ENCODE peak calls at places on chromosome 15, in five cellular contexts. One of them, this sample, is unnamed.
A peak's percentile ranks its signal among the peaks of the same experiment; 100 is the strongest.

GRCh38 chr15:59266015-59266414 is 59.4 kb downstream of the LDHAL6B start:
- DNase-seq in activated B cell treated with CpG ODN at 0.5 μM for 24 hours: no peak
- DNase-seq in fibroblast of mammary gland: no peak
- DNase-seq in GM10248: no peak
- DNase-seq in lower lobe of right lung: no peak
- DNase-seq in this sample: no peak

GRCh38 chr15:31255176-31255510 is 71.5 kb upstream of the KLF13 start:
- DNase-seq in GM10248: no peak
- DNase-seq in fibroblast of mammary gland: no peak
- DNase-seq in lower lobe of right lung: no peak
- DNase-seq in activated B cell treated with CpG ODN at 0.5 μM for 24 hours: no peak
- DNase-seq in this sample: no peak

GRCh38 chr15:65368646-65369045 is 9.2 kb downstream of the IGDCC3 start:
- DNase-seq in GM10248: no peak
- DNase-seq in activated B cell treated with CpG ODN at 0.5 μM for 24 hours: no peak
- DNase-seq in fibroblast of mammary gland: no peak
- DNase-seq in lower lobe of right lung: no peak
- DNase-seq in this sample: no peak

GRCh38 chr15:60733196-60733595 is 254.3 kb upstream of the ICE2 start:
- DNase-seq in GM10248: no peak
- DNase-seq in fibroblast of mammary gland: no peak
- DNase-seq in activated B cell treated with CpG ODN at 0.5 μM for 24 hours: no peak
- DNase-seq in lower lobe of right lung: no peak
- DNase-seq in this sample: no peak

GRCh38 chr15:25990245-25990644 is 127.1 kb upstream of the ATP10A start:
- DNase-seq in activated B cell treated with CpG ODN at 0.5 μM for 24 hours: no peak
- DNase-seq in GM10248: no peak
- DNase-seq in fibroblast of mammary gland: no peak
- DNase-seq in lower lobe of right lung: no peak
- DNase-seq in this sample: no peak

GRCh38 chr15:96338772-96339661 is 8.5 kb downstream of the NR2F2 start:
- DNase-seq in GM10248: no peak
- DNase-seq in activated B cell treated with CpG ODN at 0.5 μM for 24 hours: no peak
- DNase-seq in fibroblast of mammary gland: peak; percentile 46
- DNase-seq in lower lobe of right lung: no peak
- DNase-seq in this sample: no peak

GRCh38 chr15:73748731-73749130 is 4.4 kb downstream of the INSYN1 start:
- DNase-seq in activated B cell treated with CpG ODN at 0.5 μM for 24 hours: no peak
- DNase-seq in fibroblast of mammary gland: no peak
- DNase-seq in lower lobe of right lung: no peak
- DNase-seq in GM10248: no peak
- DNase-seq in this sample: no peak

GRCh38 chr15:75723847-75724660 is 11.4 kb upstream of the CSPG4 start:
- DNase-seq in fibroblast of mammary gland: peak; percentile 91
- DNase-seq in activated B cell treated with CpG ODN at 0.5 μM for 24 hours: no peak
- DNase-seq in GM10248: peak; percentile 89
- DNase-seq in lower lobe of right lung: peak; percentile 91
- DNase-seq in this sample: no peak

GRCh38 chr15:98647026-98647773 is 1.1 kb upstream of the IGF1R start:
- DNase-seq in fibroblast of mammary gland: peak; percentile 60
- DNase-seq in GM10248: peak; percentile 81
- DNase-seq in lower lobe of right lung: peak; percentile 81
- DNase-seq in activated B cell treated with CpG ODN at 0.5 μM for 24 hours: peak; percentile 69
- DNase-seq in this sample: peak; percentile 73

GRCh38 chr15:62617741-62618140 is 424.8 kb upstream of the TPM1 start:
- DNase-seq in fibroblast of mammary gland: peak; percentile 24
- DNase-seq in activated B cell treated with CpG ODN at 0.5 μM for 24 hours: no peak
- DNase-seq in GM10248: no peak
- DNase-seq in lower lobe of right lung: no peak
- DNase-seq in this sample: no peak

GRCh38 chr15:55434989-55435825 is 26.9 kb downstream of the PIERCE2 start:
- DNase-seq in fibroblast of mammary gland: peak; percentile 63
- DNase-seq in activated B cell treated with CpG ODN at 0.5 μM for 24 hours: no peak
- DNase-seq in lower lobe of right lung: no peak
- DNase-seq in GM10248: peak; percentile 56
- DNase-seq in this sample: no peak

GRCh38 chr15:90497912-90498311 is 31.8 kb upstream of the CRTC3 start:
- DNase-seq in lower lobe of right lung: no peak
- DNase-seq in activated B cell treated with CpG ODN at 0.5 μM for 24 hours: no peak
- DNase-seq in fibroblast of mammary gland: no peak
- DNase-seq in GM10248: no peak
- DNase-seq in this sample: no peak

GRCh38 chr15:25543156-25543555 is 104.3 kb upstream of the UBE3A start:
- DNase-seq in GM10248: no peak
- DNase-seq in lower lobe of right lung: no peak
- DNase-seq in activated B cell treated with CpG ODN at 0.5 μM for 24 hours: no peak
- DNase-seq in fibroblast of mammary gland: peak; percentile 69
- DNase-seq in this sample: no peak

GRCh38 chr15:91861223-91861622 is 7.7 kb downstream of the SLCO3A1 start:
- DNase-seq in GM10248: no peak
- DNase-seq in fibroblast of mammary gland: no peak
- DNase-seq in activated B cell treated with CpG ODN at 0.5 μM for 24 hours: no peak
- DNase-seq in lower lobe of right lung: no peak
- DNase-seq in this sample: no peak

GRCh38 chr15:35289029-35289617 is 204.0 kb upstream of the NANOGP8 start:
- DNase-seq in activated B cell treated with CpG ODN at 0.5 μM for 24 hours: no peak
- DNase-seq in lower lobe of right lung: no peak
- DNase-seq in GM10248: peak; percentile 21
- DNase-seq in fibroblast of mammary gland: peak; percentile 80
- DNase-seq in this sample: no peak

GRCh38 chr15:57403946-57404345 is 27.6 kb downstream of the CGNL1 start:
- DNase-seq in activated B cell treated with CpG ODN at 0.5 μM for 24 hours: no peak
- DNase-seq in fibroblast of mammary gland: no peak
- DNase-seq in GM10248: no peak
- DNase-seq in lower lobe of right lung: no peak
- DNase-seq in this sample: no peak

GRCh38 chr15:93985925-93986324 is 245.4 kb upstream of the MCTP2 start:
- DNase-seq in activated B cell treated with CpG ODN at 0.5 μM for 24 hours: no peak
- DNase-seq in fibroblast of mammary gland: peak; percentile 48
- DNase-seq in GM10248: no peak
- DNase-seq in lower lobe of right lung: no peak
- DNase-seq in this sample: peak; percentile 83

GRCh38 chr15:71567173-71567572 is 243.2 kb upstream of the NR2E3 start:
- DNase-seq in activated B cell treated with CpG ODN at 0.5 μM for 24 hours: no peak
- DNase-seq in fibroblast of mammary gland: no peak
- DNase-seq in GM10248: no peak
- DNase-seq in lower lobe of right lung: no peak
- DNase-seq in this sample: no peak

GRCh38 chr15:71565006-71565405 is 245.3 kb upstream of the NR2E3 start:
- DNase-seq in fibroblast of mammary gland: no peak
- DNase-seq in activated B cell treated with CpG ODN at 0.5 μM for 24 hours: no peak
- DNase-seq in lower lobe of right lung: no peak
- DNase-seq in GM10248: no peak
- DNase-seq in this sample: no peak

GRCh38 chr15:71568226-71568625 is 242.1 kb upstream of the NR2E3 start:
- DNase-seq in activated B cell treated with CpG ODN at 0.5 μM for 24 hours: no peak
- DNase-seq in lower lobe of right lung: no peak
- DNase-seq in fibroblast of mammary gland: no peak
- DNase-seq in GM10248: no peak
- DNase-seq in this sample: no peak

GRCh38 chr15:71565636-71566160 is 244.7 kb upstream of the NR2E3 start:
- DNase-seq in lower lobe of right lung: no peak
- DNase-seq in fibroblast of mammary gland: no peak
- DNase-seq in activated B cell treated with CpG ODN at 0.5 μM for 24 hours: no peak
- DNase-seq in GM10248: no peak
- DNase-seq in this sample: no peak

DNA sequence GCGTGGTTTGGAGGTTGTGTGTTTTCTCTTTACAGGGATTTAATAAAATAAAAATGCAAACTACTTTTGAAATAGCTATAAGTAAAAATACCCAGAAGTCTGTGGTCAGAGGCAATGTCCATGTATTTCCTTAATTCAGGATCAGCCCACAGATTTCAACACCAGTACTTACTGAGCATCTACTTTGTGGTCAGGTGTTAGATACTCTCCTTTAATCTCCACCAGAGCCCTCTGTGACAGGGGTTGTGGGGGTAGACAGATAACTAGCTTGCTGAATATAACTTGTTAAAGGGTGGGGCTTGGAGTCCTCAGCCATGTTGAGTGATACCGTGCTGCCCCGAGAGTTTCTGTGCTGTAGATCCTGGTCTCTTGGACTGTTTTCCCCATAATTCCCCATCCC is 244.1 kb upstream of the NR2E3 start:
- DNase-seq in GM10248: no peak
- DNase-seq in activated B cell treated with CpG ODN at 0.5 μM for 24 hours: no peak
- DNase-seq in fibroblast of mammary gland: no peak
- DNase-seq in lower lobe of right lung: no peak
- DNase-seq in this sample: no peak
- TF ChIP-seq CTCF in GM10248: no peak
- TF ChIP-seq CTCF in activated B cell treated with CpG ODN at 0.5 μM for 24 hours: no peak
- TF ChIP-seq CTCF in fibroblast of mammary gland: no peak
- TF ChIP-seq CTCF in lower lobe of right lung: no peak
- TF ChIP-seq CTCF in this sample: no peak

GRCh38 chr15:40133544-40133943 is 24.9 kb upstream of the BMF start:
- DNase-seq in fibroblast of mammary gland: no peak
- DNase-seq in GM10248: no peak
- DNase-seq in activated B cell treated with CpG ODN at 0.5 μM for 24 hours: no peak
- DNase-seq in lower lobe of right lung: no peak
- DNase-seq in this sample: no peak

GRCh38 chr15:40137907-40138570 is 22.8 kb upstream of the BUB1B start:
- DNase-seq in lower lobe of right lung: no peak
- DNase-seq in activated B cell treated with CpG ODN at 0.5 μM for 24 hours: no peak
- DNase-seq in fibroblast of mammary gland: no peak
- DNase-seq in GM10248: no peak
- DNase-seq in this sample: no peak

GRCh38 chr15:40136470-40136869 is 24.4 kb upstream of the BUB1B start:
- DNase-seq in fibroblast of mammary gland: no peak
- DNase-seq in activated B cell treated with CpG ODN at 0.5 μM for 24 hours: no peak
- DNase-seq in GM10248: no peak
- DNase-seq in lower lobe of right lung: no peak
- DNase-seq in this sample: no peak

GRCh38 chr15:40142428-40142827 is 18.4 kb upstream of the BUB1B start:
- DNase-seq in fibroblast of mammary gland: no peak
- DNase-seq in lower lobe of right lung: no peak
- DNase-seq in activated B cell treated with CpG ODN at 0.5 μM for 24 hours: no peak
- DNase-seq in GM10248: no peak
- DNase-seq in this sample: no peak

GRCh38 chr15:40137011-40137906 is 23.6 kb upstream of the BUB1B start:
- DNase-seq in GM10248: no peak
- DNase-seq in lower lobe of right lung: no peak
- DNase-seq in fibroblast of mammary gland: no peak
- DNase-seq in activated B cell treated with CpG ODN at 0.5 μM for 24 hours: no peak
- DNase-seq in this sample: no peak
- TF ChIP-seq CTCF in GM10248: no peak
- TF ChIP-seq CTCF in lower lobe of right lung: no peak
- TF ChIP-seq CTCF in fibroblast of mammary gland: no peak
- TF ChIP-seq CTCF in activated B cell treated with CpG ODN at 0.5 μM for 24 hours: no peak
- TF ChIP-seq CTCF in this sample: no peak

GRCh38 chr15:87031545-87032230 is 952.0 kb downstream of the AGBL1 start:
- DNase-seq in GM10248: no peak
- DNase-seq in activated B cell treated with CpG ODN at 0.5 μM for 24 hours: no peak
- DNase-seq in fibroblast of mammary gland: no peak
- DNase-seq in lower lobe of right lung: no peak
- DNase-seq in this sample: no peak

GRCh38 chr15:87034886-87035285 is 955.2 kb downstream of the AGBL1 start:
- DNase-seq in GM10248: no peak
- DNase-seq in lower lobe of right lung: no peak
- DNase-seq in activated B cell treated with CpG ODN at 0.5 μM for 24 hours: no peak
- DNase-seq in fibroblast of mammary gland: no peak
- DNase-seq in this sample: no peak

GRCh38 chr15:87032291-87032690 is 952.6 kb downstream of the AGBL1 start:
- DNase-seq in fibroblast of mammary gland: no peak
- DNase-seq in lower lobe of right lung: no peak
- DNase-seq in GM10248: no peak
- DNase-seq in activated B cell treated with CpG ODN at 0.5 μM for 24 hours: no peak
- DNase-seq in this sample: no peak

GRCh38 chr15:87038404-87038803 is 958.7 kb downstream of the AGBL1 start:
- DNase-seq in fibroblast of mammary gland: no peak
- DNase-seq in GM10248: no peak
- DNase-seq in lower lobe of right lung: no peak
- DNase-seq in activated B cell treated with CpG ODN at 0.5 μM for 24 hours: no peak
- DNase-seq in this sample: no peak

DNA sequence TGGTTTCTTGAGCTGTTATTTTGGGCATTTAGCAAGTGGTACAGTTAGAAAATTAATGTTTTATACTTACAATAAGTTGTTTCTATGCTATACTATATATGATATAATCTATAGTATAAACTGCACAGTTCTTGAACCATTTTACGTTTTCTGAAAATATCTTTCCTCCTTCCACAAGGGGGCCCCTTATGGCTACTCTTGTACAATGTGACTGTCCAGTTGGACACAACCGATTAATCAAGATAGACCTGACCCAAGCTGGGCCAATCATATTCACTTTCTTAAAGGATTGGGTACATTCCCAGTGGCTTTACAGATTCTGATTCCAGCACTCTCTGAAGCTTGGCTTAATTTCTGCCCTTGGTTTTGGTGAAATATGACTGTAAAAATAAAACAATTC is 953.4 kb downstream of the AGBL1 start:
- DNase-seq in GM10248: no peak
- DNase-seq in lower lobe of right lung: no peak
- DNase-seq in fibroblast of mammary gland: no peak
- DNase-seq in activated B cell treated with CpG ODN at 0.5 μM for 24 hours: no peak
- DNase-seq in this sample: no peak
- TF ChIP-seq CTCF in GM10248: no peak
- TF ChIP-seq CTCF in lower lobe of right lung: no peak
- TF ChIP-seq CTCF in fibroblast of mammary gland: no peak
- TF ChIP-seq CTCF in activated B cell treated with CpG ODN at 0.5 μM for 24 hours: no peak
- TF ChIP-seq CTCF in this sample: no peak

GRCh38 chr15:29567336-29567735 is 254.9 kb downstream of the TJP1 start:
- DNase-seq in lower lobe of right lung: no peak
- DNase-seq in GM10248: no peak
- DNase-seq in activated B cell treated with CpG ODN at 0.5 μM for 24 hours: no peak
- DNase-seq in fibroblast of mammary gland: no peak
- DNase-seq in this sample: no peak

GRCh38 chr15:29566914-29567313 is 255.4 kb downstream of the TJP1 start:
- DNase-seq in activated B cell treated with CpG ODN at 0.5 μM for 24 hours: no peak
- DNase-seq in lower lobe of right lung: no peak
- DNase-seq in GM10248: no peak
- DNase-seq in fibroblast of mammary gland: no peak
- DNase-seq in this sample: no peak

GRCh38 chr15:29569533-29570092 is 252.7 kb downstream of the TJP1 start:
- DNase-seq in activated B cell treated with CpG ODN at 0.5 μM for 24 hours: no peak
- DNase-seq in fibroblast of mammary gland: no peak
- DNase-seq in GM10248: no peak
- DNase-seq in lower lobe of right lung: no peak
- DNase-seq in this sample: no peak

GRCh38 chr15:29570121-29570930 is 251.9 kb downstream of the TJP1 start:
- DNase-seq in fibroblast of mammary gland: no peak
- DNase-seq in lower lobe of right lung: no peak
- DNase-seq in GM10248: no peak
- DNase-seq in activated B cell treated with CpG ODN at 0.5 μM for 24 hours: no peak
- DNase-seq in this sample: no peak

DNA sequence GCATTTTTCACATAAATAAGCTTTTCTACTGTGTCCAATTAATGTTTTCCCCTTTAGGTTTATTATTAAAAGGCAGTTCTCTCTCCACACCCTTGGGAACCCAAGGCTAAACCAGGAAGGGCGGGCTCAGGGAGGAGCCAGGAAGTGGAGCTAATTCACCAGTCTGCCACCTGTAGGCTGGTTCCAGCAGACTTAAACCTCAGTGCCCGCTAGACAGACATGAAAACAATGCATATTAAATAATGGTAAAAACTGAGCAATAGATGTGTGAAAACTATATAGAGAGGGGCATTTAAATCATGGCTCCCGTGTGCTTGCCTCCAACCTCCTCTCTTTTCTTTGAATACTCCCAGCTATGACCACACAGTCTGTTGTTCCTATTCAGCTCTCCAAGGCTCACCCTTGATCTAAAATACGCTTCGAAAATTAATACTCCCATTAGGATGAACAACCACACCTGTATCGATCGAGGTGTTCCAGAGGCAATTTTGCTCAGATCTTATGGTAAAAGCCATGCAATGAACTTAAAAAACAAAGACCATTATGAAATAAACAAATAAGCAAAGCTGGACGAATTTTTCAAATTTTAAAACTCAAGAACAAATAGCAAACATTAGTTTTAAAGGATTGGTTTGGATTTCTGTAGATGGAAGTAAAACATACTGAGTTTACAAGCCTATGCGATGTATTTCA is 253.3 kb downstream of the TJP1 start:
- DNase-seq in lower lobe of right lung: no peak
- DNase-seq in GM10248: no peak
- DNase-seq in activated B cell treated with CpG ODN at 0.5 μM for 24 hours: no peak
- DNase-seq in fibroblast of mammary gland: no peak
- DNase-seq in this sample: no peak
- TF ChIP-seq CTCF in lower lobe of right lung: peak; percentile 29
- TF ChIP-seq CTCF in GM10248: no peak
- TF ChIP-seq CTCF in activated B cell treated with CpG ODN at 0.5 μM for 24 hours: no peak
- TF ChIP-seq CTCF in fibroblast of mammary gland: no peak
- TF ChIP-seq CTCF in this sample: no peak